ENCODE peak calls at places on chromosome 15, in six cellular contexts. One of them, this sample, is unnamed.

GRCh38 chr15:75042730-75043508 is 19.5 kb downstream of the PPCDC start:
- DNase-seq in GM19239: peak; percentile 62
- DNase-seq in A549: peak; percentile 76
- DNase-seq in stimulated activated CD8-positive, alpha-beta memory T cell treated with anti-CD3 and anti-CD28 coated beads, Interleukin-7, amount 100 ng/mL, for 4 hours: peak; percentile 39
- DNase-seq in T-helper 2 cell: peak; percentile 26
- DNase-seq in ELF-1: peak; percentile 73
- DNase-seq in this sample: peak; percentile 69

GRCh38 chr15:70853270-70853854 is 595 bp downstream of the LARP6 start:
- DNase-seq in T-helper 2 cell: no peak
- DNase-seq in stimulated activated CD8-positive, alpha-beta memory T cell treated with anti-CD3 and anti-CD28 coated beads, Interleukin-7, amount 100 ng/mL, for 4 hours: no peak
- DNase-seq in GM19239: no peak
- DNase-seq in ELF-1: peak; percentile 79
- DNase-seq in A549: no peak
- DNase-seq in this sample: peak; percentile 80

GRCh38 chr15:34334676-34335075 is 2.9 kb downstream of the SLC12A6 start:
- DNase-seq in A549: no peak
- DNase-seq in T-helper 2 cell: no peak
- DNase-seq in ELF-1: no peak
- DNase-seq in stimulated activated CD8-positive, alpha-beta memory T cell treated with anti-CD3 and anti-CD28 coated beads, Interleukin-7, amount 100 ng/mL, for 4 hours: no peak
- DNase-seq in GM19239: no peak
- DNase-seq in this sample: no peak

GRCh38 chr15:51048308-51048707 is 46.4 kb downstream of the TNFAIP8L3 start:
- DNase-seq in ELF-1: no peak
- DNase-seq in GM19239: no peak
- DNase-seq in T-helper 2 cell: no peak
- DNase-seq in A549: no peak
- DNase-seq in stimulated activated CD8-positive, alpha-beta memory T cell treated with anti-CD3 and anti-CD28 coated beads, Interleukin-7, amount 100 ng/mL, for 4 hours: no peak
- DNase-seq in this sample: no peak

GRCh38 chr15:47675735-47676134 is 41.6 kb upstream of the SEMA6D start:
- DNase-seq in ELF-1: peak; percentile 54
- DNase-seq in stimulated activated CD8-positive, alpha-beta memory T cell treated with anti-CD3 and anti-CD28 coated beads, Interleukin-7, amount 100 ng/mL, for 4 hours: no peak
- DNase-seq in GM19239: no peak
- DNase-seq in A549: no peak
- DNase-seq in T-helper 2 cell: no peak
- DNase-seq in this sample: no peak

GRCh38 chr15:79442911-79443310 is 10.8 kb downstream of the MINAR1 start:
- DNase-seq in stimulated activated CD8-positive, alpha-beta memory T cell treated with anti-CD3 and anti-CD28 coated beads, Interleukin-7, amount 100 ng/mL, for 4 hours: no peak
- DNase-seq in GM19239: no peak
- DNase-seq in A549: no peak
- DNase-seq in T-helper 2 cell: no peak
- DNase-seq in ELF-1: no peak
- DNase-seq in this sample: no peak

GRCh38 chr15:72493220-72493619 is 19.1 kb downstream of the ARIH1 start:
- DNase-seq in A549: no peak
- DNase-seq in GM19239: no peak
- DNase-seq in ELF-1: no peak
- DNase-seq in T-helper 2 cell: no peak
- DNase-seq in stimulated activated CD8-positive, alpha-beta memory T cell treated with anti-CD3 and anti-CD28 coated beads, Interleukin-7, amount 100 ng/mL, for 4 hours: no peak
- DNase-seq in this sample: no peak

GRCh38 chr15:90203922-90204321 is 2.8 kb downstream of the SEMA4B start:
- DNase-seq in stimulated activated CD8-positive, alpha-beta memory T cell treated with anti-CD3 and anti-CD28 coated beads, Interleukin-7, amount 100 ng/mL, for 4 hours: no peak
- DNase-seq in GM19239: no peak
- DNase-seq in ELF-1: no peak
- DNase-seq in T-helper 2 cell: no peak
- DNase-seq in A549: no peak
- DNase-seq in this sample: no peak

GRCh38 chr15:50181983-50182232 is at the start of gene SLC27A2:
- DNase-seq in GM19239: peak; percentile 44
- DNase-seq in T-helper 2 cell: no peak
- DNase-seq in stimulated activated CD8-positive, alpha-beta memory T cell treated with anti-CD3 and anti-CD28 coated beads, Interleukin-7, amount 100 ng/mL, for 4 hours: no peak
- DNase-seq in A549: peak; percentile 51
- DNase-seq in ELF-1: peak; percentile 60
- DNase-seq in this sample: peak; percentile 26

GRCh38 chr15:77554306-77555080 is 78.2 kb downstream of the LINGO1 start:
- DNase-seq in stimulated activated CD8-positive, alpha-beta memory T cell treated with anti-CD3 and anti-CD28 coated beads, Interleukin-7, amount 100 ng/mL, for 4 hours: no peak
- DNase-seq in ELF-1: no peak
- DNase-seq in A549: no peak
- DNase-seq in GM19239: no peak
- DNase-seq in T-helper 2 cell: no peak
- DNase-seq in this sample: no peak